ENCODE peak calls at places on chromosome 9, in seven cellular contexts. T is transverse colon, H is HepG2, U is endothelial cell of umbilical vein, L is upper lobe of left lung, X is GM12891, Z is spleen. B is an unnamed sample.
A peak's percentile ranks its signal among the peaks of the same experiment; 100 is the strongest.

GRCh38 chr9:108776920-108777650 is 78.7 kb downstream of the ACTL7B start:
- DNase-seq in Z (no peak), U (no peak), L (no peak), H (peak; percentile 81), X (no peak), T (no peak), B (no peak)

GRCh38 chr9:137387891-137388560 is 34.9 kb downstream of the EXD3 start:
- DNase-seq in L (peak; percentile 77), T (no peak), Z (no peak), X (no peak), U (no peak), H (no peak), B (no peak)

GRCh38 chr9:4796988-4797956 is 4.5 kb downstream of the RCL1 start:
- DNase-seq in U (peak; percentile 61), X (no peak), H (peak; percentile 43), Z (no peak), T (no peak), L (no peak), B (no peak)

GRCh38 chr9:92726971-92727715 is 37.5 kb downstream of the BICD2 start:
- DNase-seq in U (peak; percentile 62), T (no peak), Z (peak; percentile 51), L (no peak), X (no peak), H (no peak), B (no peak)

GRCh38 chr9:113416149-113416726 is 5.7 kb downstream of the C9orf43 start:
- DNase-seq in L (no peak), T (no peak), X (peak; percentile 39), U (no peak), Z (no peak), H (no peak), B (peak; percentile 52)

GRCh38 chr9:79165006-79165405 is 406.8 kb upstream of the TLE4 start:
- DNase-seq in Z (no peak), T (no peak), X (no peak), U (no peak), L (no peak), H (no peak), B (no peak)

GRCh38 chr9:108671794-108672193 is 184.0 kb downstream of the ACTL7B start:
- DNase-seq in L (no peak), Z (no peak), H (no peak), U (no peak), X (no peak), T (no peak), B (no peak)

GRCh38 chr9:92468206-92468605 is 14.1 kb downstream of the ASPN start:
- DNase-seq in L (no peak), X (no peak), Z (no peak), T (no peak), U (no peak), H (no peak), B (no peak)

GRCh38 chr9:134057311-134057665 is 10.5 kb downstream of the BRD3 start:
- DNase-seq in T (peak; percentile 5), Z (peak; percentile 63), X (peak; percentile 5), U (no peak), H (no peak), L (peak; percentile 46), B (peak; percentile 4)

GRCh38 chr9:71747572-71747971 is 20.7 kb downstream of the CEMIP2 start:
- DNase-seq in L (no peak), Z (no peak), H (no peak), U (no peak), T (no peak), X (no peak), B (no peak)

GRCh38 chr9:128072144-128073021 is 4.4 kb downstream of the SLC25A25 start:
- DNase-seq in U (peak; percentile 83), H (no peak), Z (no peak), L (no peak), X (no peak), T (peak; percentile 89), B (no peak)

GRCh38 chr9:133670466-133670865 is 34.3 kb downstream of the DBH start:
- DNase-seq in T (no peak), U (no peak), H (no peak), L (peak; percentile 74), X (no peak), Z (no peak), B (no peak)

GRCh38 chr9:85523202-85523601 is 218.6 kb downstream of the AGTPBP1 start:
- DNase-seq in L (peak; percentile 6), U (no peak), H (no peak), Z (no peak), X (no peak), T (no peak), B (no peak)

GRCh38 chr9:135468866-135469521 is 10.6 kb upstream of the PPP1R26 start:
- DNase-seq in T (no peak), U (no peak), H (no peak), L (no peak), Z (no peak), X (no peak), B (no peak)

GRCh38 chr9:14895806-14896205 is 14.4 kb downstream of the FREM1 start:
- DNase-seq in H (no peak), X (no peak), U (no peak), T (no peak), L (no peak), Z (no peak), B (no peak)

GRCh38 chr9:129650680-129651235 is 8.8 kb upstream of the ASB6 start:
- DNase-seq in X (no peak), H (no peak), Z (no peak), L (peak; percentile 67), T (no peak), U (no peak), B (no peak)

GRCh38 chr9:124415102-124415851 is at the start of gene PSMB7:
- DNase-seq in Z (peak; percentile 98), X (peak; percentile 80), L (peak; percentile 97), T (peak; percentile 98), H (peak; percentile 94), U (peak; percentile 97), B (peak; percentile 83)
- TF ChIP-seq POLR2A in Z (peak; percentile 14), X (peak; percentile 56), L (peak; percentile 68), T (peak; percentile 56), H (peak; percentile 70), U (peak; percentile 26), B (peak; percentile 61)

GRCh38 chr9:96256800-96257199 is 45.2 kb downstream of the HSD17B3 start:
- DNase-seq in L (no peak), Z (no peak), T (no peak), X (no peak), H (peak; percentile 12), U (peak; percentile 23), B (no peak)
- TF ChIP-seq POLR2AphosphoS5 in L (no peak), Z (no peak), T (no peak), X (no peak), H (no peak), U (no peak), B (no peak)

GRCh38 chr9:38060688-38061087 is 8.3 kb downstream of the SHB start:
- DNase-seq in U (no peak), Z (no peak), L (no peak), H (no peak), X (no peak), T (no peak), B (no peak)
- TF ChIP-seq POLR2A in U (no peak), Z (no peak), L (no peak), H (no peak), X (no peak), T (no peak), B (no peak)

GRCh38 chr9:12922209-12922914 is 147.5 kb downstream of the LURAP1L start:
- DNase-seq in T (no peak), L (no peak), Z (no peak), U (no peak), X (no peak), H (no peak), B (no peak)

GRCh38 chr9:12921621-12922020 is 146.8 kb downstream of the LURAP1L start:
- DNase-seq in L (no peak), X (no peak), T (no peak), Z (no peak), U (no peak), H (no peak), B (no peak)

GRCh38 chr9:12923472-12924009 is 148.7 kb downstream of the LURAP1L start:
- DNase-seq in T (peak; percentile 9), H (no peak), X (no peak), L (no peak), U (no peak), Z (no peak), B (no peak)
- TF ChIP-seq POLR2AphosphoS5 in T (peak; percentile 54), H (no peak), X (no peak), L (peak; percentile 34), U (no peak), Z (peak; percentile 59), B (no peak)

B was measured in GM12892.